ENCODE peak calls at places on chromosomes 7 and 10, in six cellular contexts. V is H1, L is IMR-90, O is H9, W is mesendoderm, A is neuronal stem cell. J is an unnamed sample.

GRCh38 chr7:37488163-37488759 is 39.6 kb upstream of the ELMO1 start:
- DNase-seq in V (no peak), L (no peak), O (peak; percentile 62), W (peak; percentile 16), A (no peak), J (peak; percentile 13)

GRCh38 chr7:87206361-87206760 is 13.2 kb downstream of the TMEM243 start:
- DNase-seq in V (no peak), L (peak; percentile 26), O (no peak), W (no peak), A (no peak), J (no peak)

GRCh38 chr7:76315372-76315771 is 12.9 kb downstream of the HSPB1 start:
- DNase-seq in V (no peak), L (no peak), O (no peak), W (no peak), A (no peak), J (no peak)

GRCh38 chr10:48439581-48440041 is 133.1 kb downstream of the MAPK8 start:
- DNase-seq in V (no peak), L (peak; percentile 27), O (peak; percentile 27), W (no peak), A (no peak), J (peak; percentile 24)

GRCh38 chr10:132649651-132650360 is 112.2 kb downstream of the INPP5A start:
- DNase-seq in V (no peak), L (no peak), O (no peak), W (no peak), A (no peak), J (no peak)

GRCh38 chr7:113831509-113831908 is 87.3 kb downstream of the PPP1R3A start:
- DNase-seq in V (no peak), L (peak; percentile 41), O (no peak), W (peak; percentile 33), A (no peak), J (peak; percentile 78)

GRCh38 chr7:26653966-26654365 is 210.4 kb downstream of the SKAP2 start:
- DNase-seq in V (no peak), L (no peak), O (no peak), W (no peak), A (no peak), J (no peak)

GRCh38 chr10:131456411-131456810 is 144.9 kb upstream of the TCERG1L start:
- DNase-seq in V (no peak), L (no peak), O (no peak), W (no peak), A (no peak), J (no peak)

GRCh38 chr7:80583901-80584300 is 54.5 kb upstream of the CD36 start:
- DNase-seq in V (no peak), L (peak; percentile 33), O (no peak), W (no peak), A (no peak), J (peak; percentile 35)

GRCh38 chr7:113087278-113087998 is 811 bp upstream of the GPR85 start:
- DNase-seq in V (no peak), L (peak; percentile 94), O (no peak), W (peak; percentile 76), A (no peak), J (peak; percentile 73)

GRCh38 chr10:99982728-99983127 is 27.0 kb downstream of the DNMBP start:
- DNase-seq in V (no peak), L (no peak), O (no peak), W (no peak), A (no peak), J (no peak)

GRCh38 chr7:138067774-138068173 is 8.5 kb upstream of the AKR1D1 start:
- DNase-seq in V (no peak), L (no peak), O (no peak), W (no peak), A (no peak), J (no peak)

GRCh38 chr7:20744913-20745587 is 41.6 kb downstream of the SP8 start:
- DNase-seq in V (no peak), L (no peak), O (no peak), W (peak; percentile 18), A (no peak), J (no peak)

GRCh38 chr7:2979276-2979675 is 64.4 kb downstream of the CARD11 start:
- DNase-seq in V (no peak), L (no peak), O (no peak), W (no peak), A (no peak), J (no peak)

GRCh38 chr7:129053938-129054437 is 923 bp downstream of the TNPO3 start:
- DNase-seq in V (no peak), L (peak; percentile 32), O (no peak), W (no peak), A (peak; percentile 15), J (peak; percentile 46)

GRCh38 chr10:53702489-53702888 is 929.9 kb upstream of the MBL2 start:
- DNase-seq in V (no peak), L (no peak), O (no peak), W (no peak), A (no peak), J (no peak)

GRCh38 chr10:78783753-78784152 is 285.0 kb upstream of the ZMIZ1 start:
- DNase-seq in V (no peak), L (no peak), O (no peak), W (no peak), A (no peak), J (no peak)

GRCh38 chr7:142463401-142463850 is 205.6 kb upstream of the PRSS58 start:
- DNase-seq in V (no peak), L (no peak), O (no peak), W (no peak), A (no peak), J (no peak)

GRCh38 chr7:28330384-28331070 is 81.8 kb upstream of the CREB5 start:
- DNase-seq in V (no peak), L (peak; percentile 39), O (no peak), W (no peak), A (no peak), J (no peak)

GRCh38 chr10:117074621-117075020 is 63.4 kb downstream of the VAX1 start:
- DNase-seq in V (no peak), L (no peak), O (peak; percentile 33), W (peak; percentile 69), A (no peak), J (no peak)

DNA sequence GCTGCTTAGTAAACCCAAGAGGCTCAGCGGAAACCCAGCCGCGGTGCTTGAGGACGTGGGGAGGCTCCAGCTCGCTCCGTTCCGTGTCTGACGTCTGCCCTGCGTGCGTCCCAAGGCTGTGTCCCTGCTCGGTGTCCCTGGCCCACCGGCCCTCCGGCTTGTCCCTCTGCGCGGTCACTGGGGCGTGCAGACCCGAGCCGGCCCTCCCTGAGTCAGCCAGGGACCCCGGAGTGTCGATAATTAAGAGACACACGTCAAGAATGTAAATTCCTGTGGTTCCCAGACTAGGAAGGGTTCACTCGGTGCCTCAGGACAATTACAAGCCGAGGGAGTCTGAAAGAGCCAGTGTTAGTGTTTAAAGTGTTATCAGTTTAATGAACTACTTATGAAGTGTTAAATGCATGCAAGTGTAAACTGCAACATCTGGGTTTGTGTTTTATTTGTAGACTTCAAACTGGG is 99.0 kb downstream of the WDR11 start:
- DNase-seq in V (no peak), L (peak; percentile 5), O (peak; percentile 43), W (peak; percentile 91), A (peak; percentile 53), J (peak; percentile 65)
- H2BK15ac ChIP-seq in V (no peak overlapping the region), L (no peak overlapping the region), O (no peak overlapping the region), W (no peak overlapping the region), A (no peak overlapping the region), J (no peak overlapping the region)

DNA sequence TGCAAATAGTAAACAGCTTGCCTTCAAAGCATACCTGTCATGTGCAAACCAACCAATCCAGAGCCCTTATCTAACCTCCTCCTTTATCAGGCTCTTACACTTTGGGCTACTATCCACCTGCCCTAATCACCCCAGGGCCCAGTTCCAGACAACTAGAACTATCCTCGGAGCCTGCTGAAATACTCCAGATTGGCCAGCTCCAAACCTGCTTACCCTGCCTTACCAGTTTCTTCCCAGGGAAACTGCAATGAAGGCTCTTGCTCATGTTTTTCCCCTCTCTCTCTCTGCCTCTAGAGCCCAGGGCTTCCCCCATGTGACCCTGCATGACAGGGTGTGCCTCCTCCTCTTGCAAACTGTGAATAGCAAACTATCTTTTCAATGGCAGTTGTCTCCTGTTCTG is 81.4 kb upstream of the CAPZA2 start:
- DNase-seq in V (no peak), L (no peak), O (peak; percentile 39), W (peak; percentile 71), A (no peak), J (no peak)
- H2BK15ac ChIP-seq in V (no peak overlapping the region), L (peak overlapping the region; percentile 18), O (no peak overlapping the region), W (no peak overlapping the region), A (no peak overlapping the region), J (no peak overlapping the region)

DNA sequence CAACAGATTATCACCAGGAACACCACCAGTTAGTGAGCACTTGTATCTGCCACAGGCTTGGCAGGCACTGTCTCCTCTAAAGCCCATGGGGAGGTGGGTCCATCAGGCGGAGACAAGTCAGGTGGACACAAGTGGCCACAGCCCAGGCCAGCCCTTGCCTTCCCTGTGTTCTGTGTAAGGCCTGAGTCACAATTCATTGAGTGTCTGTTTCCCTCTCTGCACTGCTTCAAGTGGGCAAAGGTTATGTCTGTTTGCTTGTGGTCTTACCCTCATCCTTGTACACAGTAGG is 1.9 kb upstream of the FGF8 start:
- DNase-seq in V (no peak), L (no peak), O (no peak), W (peak; percentile 37), A (no peak), J (peak; percentile 18)
- H2BK15ac ChIP-seq in V (no peak overlapping the region), L (no peak overlapping the region), O (no peak overlapping the region), W (no peak overlapping the region), A (no peak overlapping the region), J (no peak overlapping the region)

GRCh38 chr7:17103170-17103569 is 195.3 kb upstream of the AHR start:
- DNase-seq in V (no peak), L (no peak), O (peak; percentile 30), W (no peak), A (no peak), J (no peak)
- H2BK15ac ChIP-seq in V (no peak overlapping the region), L (no peak overlapping the region), O (no peak overlapping the region), W (no peak overlapping the region), A (no peak overlapping the region), J (no peak overlapping the region)

DNA sequence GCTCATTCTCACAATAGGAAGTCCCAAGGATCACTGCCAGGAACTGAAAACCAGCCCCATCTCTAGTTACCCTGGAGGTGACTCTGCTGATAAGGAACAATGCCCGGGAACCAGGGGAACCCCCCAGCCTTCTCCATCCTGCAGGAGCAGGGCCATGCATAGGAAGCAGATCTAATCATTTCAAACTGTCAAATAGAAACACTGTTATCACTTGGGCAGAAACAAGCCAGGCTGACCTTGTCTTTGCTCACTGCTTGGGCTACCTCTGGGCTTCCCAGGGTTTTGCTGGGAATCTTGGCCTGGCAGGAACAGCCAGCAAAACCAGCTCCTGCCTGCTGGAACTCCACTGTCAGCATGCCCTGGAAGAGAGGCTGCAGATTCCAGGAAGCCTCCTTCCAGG is 114.1 kb downstream of the RNF216 start:
- DNase-seq in V (no peak), L (peak; percentile 27), O (no peak), W (peak; percentile 85), A (no peak), J (no peak)
- H2BK15ac ChIP-seq in V (no peak overlapping the region), L (no peak overlapping the region), O (no peak overlapping the region), W (no peak overlapping the region), A (no peak overlapping the region), J (no peak overlapping the region)

DNA sequence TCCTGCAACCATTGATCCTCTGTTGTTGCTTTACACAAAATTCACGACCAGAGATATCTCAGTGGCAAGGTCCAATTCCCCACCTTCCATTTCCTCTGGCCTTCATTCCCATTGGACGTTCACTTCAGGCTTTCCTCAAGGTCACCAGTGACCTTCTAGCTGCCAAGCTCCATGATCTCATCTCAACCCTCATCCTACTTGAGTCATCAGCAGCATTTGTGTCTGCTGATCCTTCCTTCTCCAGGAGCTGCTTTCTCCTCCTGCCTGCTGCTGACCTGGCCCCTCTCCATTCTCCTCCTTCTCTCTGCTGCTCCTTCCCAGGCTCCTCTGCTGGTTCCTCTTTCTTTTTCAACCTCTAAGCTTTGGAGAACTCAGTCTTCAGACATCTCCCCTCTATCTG is 66.2 kb upstream of the C10orf90 start:
- DNase-seq in V (no peak), L (no peak), O (no peak), W (no peak), A (no peak), J (peak; percentile 56)
- H2BK15ac ChIP-seq in V (no peak overlapping the region), L (no peak overlapping the region), O (no peak overlapping the region), W (no peak overlapping the region), A (no peak overlapping the region), J (no peak overlapping the region)

GRCh38 chr7:662576-662975 is 63.9 kb upstream of the DNAAF5 start:
- DNase-seq in V (no peak), L (no peak), O (no peak), W (no peak), A (no peak), J (no peak)
- H2BK15ac ChIP-seq in V (no peak overlapping the region), L (no peak overlapping the region), O (no peak overlapping the region), W (no peak overlapping the region), A (no peak overlapping the region), J (peak overlapping the region; percentile 36)